ENCODE peak calls at places on chromosomes 12 and 14, in five cellular contexts. One of them, this sample, is unnamed.

GRCh38 chr12:115166698-115167315 is 482.8 kb upstream of the TBX3 start:
- DNase-seq in epithelial cell of prostate: no peak
- DNase-seq in KBM-7: no peak
- DNase-seq in GM18507: no peak
- DNase-seq in skeletal muscle cell: no peak
- DNase-seq in this sample: peak

GRCh38 chr14:34781242-34781641 is 66.8 kb upstream of the CFL2 start:
- DNase-seq in GM18507: no peak
- DNase-seq in skeletal muscle cell: peak
- DNase-seq in KBM-7: peak
- DNase-seq in epithelial cell of prostate: peak
- DNase-seq in this sample: no peak

GRCh38 chr12:56256326-56256960 is 1.7 kb downstream of the ANKRD52 start:
- DNase-seq in KBM-7: no peak
- DNase-seq in GM18507: no peak
- DNase-seq in epithelial cell of prostate: no peak
- DNase-seq in skeletal muscle cell: no peak
- DNase-seq in this sample: peak

GRCh38 chr12:88639361-88639760 is 59.1 kb upstream of the KITLG start:
- DNase-seq in epithelial cell of prostate: no peak
- DNase-seq in skeletal muscle cell: peak
- DNase-seq in KBM-7: no peak
- DNase-seq in GM18507: no peak
- DNase-seq in this sample: no peak

GRCh38 chr12:100716949-100717732 is 77.4 kb upstream of the ANO4 start:
- DNase-seq in epithelial cell of prostate: no peak
- DNase-seq in skeletal muscle cell: no peak
- DNase-seq in GM18507: no peak
- DNase-seq in KBM-7: no peak
- DNase-seq in this sample: peak

GRCh38 chr14:72975776-72976175 is 49.5 kb downstream of the DCAF4 start:
- DNase-seq in KBM-7: no peak
- DNase-seq in epithelial cell of prostate: no peak
- DNase-seq in skeletal muscle cell: no peak
- DNase-seq in GM18507: no peak
- DNase-seq in this sample: peak

GRCh38 chr12:132559652-132560420 is 50.5 kb downstream of the LRCOL1 start:
- DNase-seq in KBM-7: peak
- DNase-seq in skeletal muscle cell: no peak
- DNase-seq in epithelial cell of prostate: no peak
- DNase-seq in GM18507: peak
- DNase-seq in this sample: peak

GRCh38 chr12:75721790-75722189 is 210.4 kb upstream of the KRR1 start:
- DNase-seq in GM18507: no peak
- DNase-seq in skeletal muscle cell: no peak
- DNase-seq in epithelial cell of prostate: no peak
- DNase-seq in KBM-7: no peak
- DNase-seq in this sample: no peak

GRCh38 chr14:99357856-99358390 is 85.9 kb upstream of the BCL11B start:
- DNase-seq in GM18507: no peak
- DNase-seq in KBM-7: no peak
- DNase-seq in skeletal muscle cell: no peak
- DNase-seq in epithelial cell of prostate: no peak
- DNase-seq in this sample: no peak

GRCh38 chr12:87200289-87200979 is 828.8 kb downstream of the C12orf50 start:
- DNase-seq in GM18507: no peak
- DNase-seq in KBM-7: no peak
- DNase-seq in epithelial cell of prostate: peak
- DNase-seq in skeletal muscle cell: no peak
- DNase-seq in this sample: no peak

GRCh38 chr12:56634837-56635538 is 4.9 kb upstream of the BAZ2A start:
- DNase-seq in epithelial cell of prostate: peak
- DNase-seq in KBM-7: peak
- DNase-seq in GM18507: peak
- DNase-seq in skeletal muscle cell: peak
- DNase-seq in this sample: peak

GRCh38 chr12:63154560-63154959 is 3.6 kb upstream of the AVPR1A start:
- DNase-seq in skeletal muscle cell: no peak
- DNase-seq in epithelial cell of prostate: no peak
- DNase-seq in GM18507: no peak
- DNase-seq in KBM-7: no peak
- DNase-seq in this sample: no peak

GRCh38 chr12:104359216-104359615 is 55.7 kb downstream of the EID3 start:
- DNase-seq in epithelial cell of prostate: no peak
- DNase-seq in KBM-7: no peak
- DNase-seq in skeletal muscle cell: no peak
- DNase-seq in GM18507: no peak
- DNase-seq in this sample: no peak

GRCh38 chr14:75648066-75648838 is 12.4 kb downstream of the ERG28 start:
- DNase-seq in GM18507: no peak
- DNase-seq in KBM-7: no peak
- DNase-seq in epithelial cell of prostate: peak
- DNase-seq in skeletal muscle cell: peak
- DNase-seq in this sample: peak

GRCh38 chr12:130916251-130916911 is 37.3 kb upstream of the ADGRD1 start:
- DNase-seq in GM18507: peak
- DNase-seq in skeletal muscle cell: no peak
- DNase-seq in epithelial cell of prostate: no peak
- DNase-seq in KBM-7: peak
- DNase-seq in this sample: peak

GRCh38 chr12:7092229-7092985 is at the start of gene C1R:
- DNase-seq in KBM-7: peak
- DNase-seq in skeletal muscle cell: peak
- DNase-seq in GM18507: peak
- DNase-seq in epithelial cell of prostate: no peak
- DNase-seq in this sample: peak

GRCh38 chr12:97308576-97309198 is 153.9 kb upstream of the RMST start:
- DNase-seq in GM18507: no peak
- DNase-seq in skeletal muscle cell: peak
- DNase-seq in epithelial cell of prostate: no peak
- DNase-seq in KBM-7: peak
- DNase-seq in this sample: no peak

GRCh38 chr12:89448951-89449371 is 75.6 kb downstream of the GALNT4 start:
- DNase-seq in GM18507: no peak
- DNase-seq in KBM-7: no peak
- DNase-seq in skeletal muscle cell: no peak
- DNase-seq in epithelial cell of prostate: peak
- DNase-seq in this sample: no peak

GRCh38 chr14:68772761-68773381 is 20.0 kb downstream of the ZFP36L1 start:
- DNase-seq in skeletal muscle cell: no peak
- DNase-seq in epithelial cell of prostate: no peak
- DNase-seq in KBM-7: no peak
- DNase-seq in GM18507: no peak
- DNase-seq in this sample: no peak

GRCh38 chr14:50121506-50121905 is 5.1 kb upstream of the VCPKMT start:
- DNase-seq in GM18507: no peak
- DNase-seq in epithelial cell of prostate: no peak
- DNase-seq in KBM-7: no peak
- DNase-seq in skeletal muscle cell: no peak
- DNase-seq in this sample: no peak

GRCh38 chr14:33682746-33683145 is 268.1 kb downstream of the EGLN3 start:
- DNase-seq in skeletal muscle cell: peak
- DNase-seq in KBM-7: no peak
- DNase-seq in GM18507: no peak
- DNase-seq in epithelial cell of prostate: no peak
- DNase-seq in this sample: no peak

GRCh38 chr12:62332598-62332997 is 72.4 kb downstream of the USP15 start:
- DNase-seq in epithelial cell of prostate: no peak
- DNase-seq in skeletal muscle cell: peak
- DNase-seq in GM18507: no peak
- DNase-seq in KBM-7: no peak
- DNase-seq in this sample: no peak

GRCh38 chr12:76398106-76398505 is 49.9 kb upstream of the BBS10 start:
- DNase-seq in GM18507: no peak
- DNase-seq in KBM-7: no peak
- DNase-seq in skeletal muscle cell: no peak
- DNase-seq in epithelial cell of prostate: no peak
- DNase-seq in this sample: no peak

GRCh38 chr12:97323154-97323553 is 139.4 kb upstream of the RMST start:
- DNase-seq in epithelial cell of prostate: no peak
- DNase-seq in GM18507: no peak
- DNase-seq in skeletal muscle cell: no peak
- DNase-seq in KBM-7: no peak
- DNase-seq in this sample: no peak

GRCh38 chr14:63964063-63964462 is 111.3 kb downstream of the SYNE2 start:
- DNase-seq in epithelial cell of prostate: no peak
- DNase-seq in GM18507: no peak
- DNase-seq in skeletal muscle cell: no peak
- DNase-seq in KBM-7: no peak
- DNase-seq in this sample: no peak